ENCODE peak calls at places on chromosome 19, in eight cellular contexts. Y, Z, V, E, W, J, R and K are unnamed samples.

GRCh38 chr19:1460033-1460995 is 10.4 kb downstream of the APC2 start:
- DNase-seq in R (no peak), Z (no peak), V (no peak), J (no peak), W (peak; percentile 14), E (no peak), Y (no peak), K (no peak)

GRCh38 chr19:1252818-1253513 is 4.6 kb downstream of the MIDN start:
- DNase-seq in J (no peak), E (peak; percentile 91), Y (peak; percentile 91), V (peak; percentile 98), R (peak; percentile 91), W (peak; percentile 94), Z (peak; percentile 90), K (peak; percentile 85)

GRCh38 chr19:32294871-32295438 is 50.5 kb upstream of the ZNF507 start:
- DNase-seq in R (no peak), J (no peak), E (no peak), W (no peak), Y (no peak), Z (no peak), V (no peak), K (no peak)

GRCh38 chr19:5126498-5127223 is 157.7 kb downstream of the KDM4B start:
- DNase-seq in E (no peak), R (no peak), J (no peak), W (no peak), Y (no peak), Z (no peak), V (no peak), K (no peak)

GRCh38 chr19:33476151-33476707 is 45.4 kb downstream of the PEPD start:
- DNase-seq in Y (no peak), E (no peak), V (peak; percentile 22), Z (no peak), J (no peak), R (no peak), W (no peak), K (no peak)

GRCh38 chr19:2332341-2333026 is 4.0 kb downstream of the SPPL2B start:
- DNase-seq in Z (no peak), R (no peak), E (peak; percentile 38), W (no peak), Y (peak; percentile 69), J (no peak), V (peak; percentile 93), K (no peak)

GRCh38 chr19:23774156-23774971 is 15.7 kb upstream of the ZNF681 start:
- DNase-seq in V (no peak), Y (no peak), E (no peak), J (no peak), R (no peak), Z (no peak), W (no peak), K (no peak)

GRCh38 chr19:7869453-7869909 is 4.7 kb downstream of the PRR36 start:
- DNase-seq in R (peak; percentile 84), Y (peak; percentile 79), W (peak; percentile 76), J (peak; percentile 80), E (peak; percentile 49), Z (peak; percentile 80), V (peak; percentile 93), K (peak; percentile 77)

GRCh38 chr19:2552859-2553258 is 76.9 kb downstream of the GADD45B start:
- DNase-seq in V (peak; percentile 41), W (no peak), J (no peak), Z (no peak), Y (peak; percentile 35), R (no peak), E (peak; percentile 15), K (no peak)

GRCh38 chr19:33806434-33806881 is 9.8 kb downstream of the KCTD15 start:
- DNase-seq in E (no peak), Y (peak; percentile 62), V (no peak), R (no peak), Z (no peak), W (no peak), J (no peak), K (no peak)

GRCh38 chr19:23996549-23996948 is 81.9 kb downstream of the ZNF726 start:
- DNase-seq in Y (no peak), J (peak; percentile 72), E (no peak), R (peak; percentile 48), V (no peak), W (no peak), Z (no peak), K (no peak)

GRCh38 chr19:43634516-43634876 is 5.2 kb downstream of the CADM4 start:
- DNase-seq in E (no peak), Y (no peak), Z (no peak), V (no peak), J (peak; percentile 83), R (no peak), W (no peak), K (no peak)

GRCh38 chr19:23440791-23441190 is 45.5 kb upstream of the ZNF91 start:
- DNase-seq in Z (no peak), W (no peak), J (peak; percentile 76), R (peak; percentile 36), Y (no peak), E (no peak), V (no peak), K (no peak)

DNA sequence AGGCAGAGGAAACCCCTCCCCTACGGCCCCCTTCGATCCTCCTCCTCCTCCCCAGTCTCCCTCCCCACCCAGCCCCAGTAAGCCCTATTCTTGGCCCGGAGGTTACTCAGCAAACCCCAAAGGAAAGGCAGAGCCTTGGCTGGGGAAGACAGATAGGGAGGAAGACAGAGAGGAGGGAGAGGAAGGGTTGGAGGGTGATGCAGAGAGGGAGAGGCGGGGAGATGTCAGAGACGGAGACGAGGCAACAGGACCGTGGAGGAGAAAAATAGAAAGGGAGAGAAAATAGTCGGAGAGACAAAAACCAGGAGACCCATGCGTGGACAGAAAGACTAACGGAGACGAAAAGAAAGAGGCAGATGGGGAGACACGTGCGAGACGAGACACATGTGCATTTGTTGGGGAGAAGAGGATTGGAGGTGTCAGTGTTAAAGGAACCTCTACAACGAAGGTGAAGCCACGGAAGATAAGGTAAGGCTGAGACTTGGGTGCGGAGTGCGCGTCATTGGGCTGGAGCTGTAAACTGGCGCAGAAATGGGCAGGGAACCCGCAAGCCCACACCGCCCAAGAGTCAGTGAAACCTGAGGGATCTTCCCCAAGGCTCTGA is 2.9 kb downstream of the TGFB1 start:
- DNase-seq in J (peak; percentile 26), W (no peak), R (no peak), V (no peak), Y (no peak), Z (no peak), E (no peak), K (no peak)
- H3K27ac ChIP-seq in J (no peak overlapping the region), W (no peak overlapping the region), R (peak overlapping the region; percentile 90), V (peak overlapping the region; percentile 98), Y (peak overlapping the region; percentile 88), Z (peak overlapping the region; percentile 92), E (peak overlapping the region; percentile 94), K (peak overlapping the region; percentile 84)

GRCh38 chr19:46515290-46515609 is 19.6 kb upstream of the PNMA8B start:
- DNase-seq in V (no peak), E (no peak), Y (no peak), R (no peak), W (no peak), Z (no peak), J (no peak), K (no peak)

GRCh38 chr19:46515879-46516350 is 20.2 kb upstream of the PNMA8B start:
- DNase-seq in W (no peak), E (no peak), Y (no peak), Z (no peak), R (peak; percentile 71), V (no peak), J (peak; percentile 80), K (peak; percentile 57)

GRCh38 chr19:46517471-46517870 is 21.8 kb upstream of the PNMA8B start:
- DNase-seq in E (no peak), V (no peak), J (no peak), R (no peak), Y (no peak), W (no peak), Z (no peak), K (no peak)

GRCh38 chr19:46513461-46514236 is 18.0 kb upstream of the PNMA8B start:
- DNase-seq in Z (peak; percentile 85), Y (peak; percentile 83), V (peak; percentile 94), R (peak; percentile 83), W (peak; percentile 66), E (peak; percentile 78), J (peak; percentile 94), K (peak; percentile 63)

DNA sequence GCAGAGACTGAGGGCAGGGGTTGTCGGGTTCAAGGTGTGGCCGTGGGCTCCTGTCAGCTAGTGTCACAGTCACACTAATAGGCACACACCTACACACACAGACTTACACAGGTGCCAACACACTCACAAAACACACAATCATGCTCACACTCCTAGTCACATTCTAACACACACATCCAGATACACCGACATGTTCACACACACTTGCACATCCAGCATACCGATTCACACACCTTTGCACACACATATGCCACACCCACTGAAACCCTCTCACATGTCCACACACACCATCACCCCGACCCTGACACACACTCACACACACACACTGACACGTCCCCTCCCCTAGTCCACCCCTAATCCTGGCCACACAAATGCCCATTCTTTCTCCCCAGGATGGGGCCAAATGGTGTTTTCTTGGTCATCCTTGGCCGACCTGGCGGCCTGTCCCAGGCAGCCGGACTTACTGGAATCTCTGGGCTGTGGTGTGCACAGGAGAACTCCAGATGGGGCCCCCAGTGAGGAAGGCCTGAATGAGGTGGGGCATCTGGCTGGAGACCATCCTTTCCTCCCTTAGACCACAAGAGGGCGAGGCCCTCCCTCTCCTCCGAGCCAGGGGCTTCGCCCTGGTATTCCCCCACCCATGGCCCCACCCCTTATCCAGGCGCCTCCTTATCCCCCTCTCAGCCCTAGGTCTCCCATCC is 19.1 kb upstream of the PNMA8B start:
- DNase-seq in R (no peak), Z (no peak), Y (no peak), E (no peak), J (peak; percentile 58), V (no peak), W (no peak), K (no peak)
- TF ChIP-seq CTCF in R (no peak), Z (no peak), Y (no peak), E (no peak), J (peak; percentile 21), V (no peak), W (no peak), K (no peak)

DNA sequence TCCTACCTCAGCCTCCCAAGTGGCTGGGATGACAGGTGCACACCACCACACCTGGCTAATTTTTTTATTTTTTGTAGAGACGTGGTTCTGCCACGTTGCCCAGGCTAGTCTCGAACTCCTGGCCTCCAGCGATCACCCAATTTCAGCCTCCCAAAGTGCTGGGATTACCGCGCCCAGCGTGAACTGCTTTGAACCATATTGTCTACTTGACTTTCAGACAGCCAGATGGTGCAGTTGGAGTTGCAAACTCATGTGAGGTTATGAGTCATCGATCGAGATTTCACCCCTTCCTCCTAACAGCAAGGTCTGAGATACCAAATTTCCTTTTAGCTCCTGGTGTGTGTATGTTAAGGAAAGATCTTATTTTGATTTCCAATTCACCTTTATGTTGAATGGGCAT is 2.7 kb downstream of the SLC27A1 start:
- DNase-seq in Z (no peak), E (no peak), V (no peak), W (no peak), R (peak; percentile 37), J (no peak), Y (no peak), K (no peak)
- H3K27ac ChIP-seq in Z (peak overlapping the region; percentile 55), E (peak overlapping the region; percentile 80), V (peak overlapping the region; percentile 34), W (no peak overlapping the region), R (no peak overlapping the region), J (no peak overlapping the region), Y (no peak overlapping the region), K (peak overlapping the region; percentile 99)

DNA sequence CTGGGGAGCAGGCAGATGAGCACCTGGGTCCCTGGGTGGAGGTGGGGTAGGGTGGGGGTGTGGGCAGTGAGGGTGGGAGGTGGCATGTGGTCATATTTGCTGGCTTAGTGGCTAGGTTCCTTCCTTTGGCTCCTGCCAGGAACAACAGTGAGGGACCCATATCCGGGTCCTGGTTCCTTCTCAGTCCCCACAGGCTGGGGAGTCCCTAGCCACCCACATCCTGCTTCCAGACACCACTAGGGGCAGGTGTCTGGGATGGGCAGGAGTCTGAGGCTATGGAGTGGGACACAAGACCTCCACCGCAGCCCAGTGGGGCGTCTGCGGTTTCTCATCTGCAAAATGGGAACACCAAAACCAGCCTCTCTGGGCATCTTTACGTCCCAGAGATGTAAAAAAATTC is 828 bp upstream of the FCGBP start:
- DNase-seq in Y (no peak), R (no peak), Z (no peak), J (no peak), V (no peak), W (no peak), E (no peak), K (no peak)
- TF ChIP-seq CTCF in Y (no peak), R (no peak), Z (no peak), J (no peak), V (no peak), W (no peak), E (no peak), K (no peak)